ENCODE peak calls at places on chromosome 20, in nine cellular contexts. U is left cardiac atrium; V is posterior vena cava; A is iPS-NIHi11; N is fibroblast of the conjunctiva; R is SHP77; M is CD4-positive, alpha-beta T cell; B is CD8-positive, alpha-beta T cell; X is lung. J is an unnamed sample.

GRCh38 chr20:63471719-63472158 is 716 bp downstream of the KCNQ2 start:
- DNase-seq in M (no peak), V (no peak), X (no peak), U (no peak), R (no peak), A (peak), B (no peak), N (no peak), J (peak)

GRCh38 chr20:56552911-56553629 is 20.0 kb downstream of the FAM209B start:
- DNase-seq in R (no peak), A (no peak), X (no peak), U (no peak), N (no peak), M (no peak), V (no peak), B (no peak), J (no peak)

GRCh38 chr20:47392015-47392720 is 35.7 kb upstream of the ZMYND8 start:
- DNase-seq in B (no peak), M (no peak), V (no peak), X (peak), U (peak), A (peak), N (peak), R (no peak), J (no peak)

GRCh38 chr20:61499859-61500258 is 247.8 kb downstream of the CDH4 start:
- DNase-seq in R (no peak), U (no peak), N (no peak), A (no peak), X (no peak), V (peak), B (no peak), M (no peak), J (no peak)

GRCh38 chr20:58094160-58094559 is 134.3 kb downstream of the ANKRD60 start:
- DNase-seq in M (no peak), N (no peak), R (no peak), X (no peak), A (no peak), V (peak), U (no peak), B (no peak), J (peak)

GRCh38 chr20:46036370-46036769 is 7.4 kb downstream of the SLC12A5 start:
- DNase-seq in N (no peak), B (no peak), X (no peak), R (no peak), V (no peak), A (no peak), U (no peak), M (no peak), J (no peak)

GRCh38 chr20:1949306-1949705 is 44.6 kb downstream of the PDYN start:
- DNase-seq in N (no peak), U (no peak), X (no peak), M (no peak), R (no peak), V (no peak), A (no peak), B (no peak), J (no peak)

GRCh38 chr20:62288535-62289105 is 14.2 kb upstream of the ADRM1 start:
- DNase-seq in X (no peak), V (no peak), B (no peak), U (no peak), M (no peak), A (no peak), R (no peak), N (no peak), J (no peak)

GRCh38 chr20:60050193-60050960 is 92.2 kb downstream of the CDH26 start:
- DNase-seq in X (no peak), R (no peak), U (no peak), N (no peak), B (no peak), V (no peak), A (peak), M (no peak), J (peak)

GRCh38 chr20:39660965-39661364 is 698.8 kb downstream of the DHX35 start:
- DNase-seq in M (no peak), U (no peak), N (no peak), B (no peak), R (no peak), A (no peak), V (no peak), X (no peak), J (no peak)

GRCh38 chr20:44717986-44718385 is 2.8 kb downstream of the CCN5 start:
- DNase-seq in R (no peak), M (no peak), V (no peak), X (no peak), B (no peak), A (peak), N (no peak), U (no peak), J (no peak)

GRCh38 chr20:58892126-58892931 is 39.8 kb downstream of the GNAS start:
- DNase-seq in U (peak), V (peak), X (peak), M (peak), B (peak), R (peak), A (peak), N (no peak), J (peak)

GRCh38 chr20:32886652-32887051 is 27.9 kb downstream of the EFCAB8 start:
- DNase-seq in U (no peak), V (no peak), R (no peak), X (no peak), N (no peak), A (no peak), B (no peak), M (no peak), J (no peak)